ENCODE peak calls at places on chromosome 21, in ten cellular contexts. One of them, this sample, is unnamed.

GRCh38 chr21:18170829-18171228 is 73.8 kb upstream of the CHODL start:
- DNase-seq in AG04450: no peak
- DNase-seq in OCI-LY7: no peak
- DNase-seq in psoas muscle: no peak
- DNase-seq in lower lobe of right lung: no peak
- DNase-seq in body of pancreas: no peak
- DNase-seq in GM12878: no peak
- DNase-seq in choroid plexus epithelial cell: no peak
- DNase-seq in GM12865: no peak
- DNase-seq in pancreas: no peak
- DNase-seq in this sample: no peak

GRCh38 chr21:15406791-15407190 is 323.0 kb upstream of the USP25 start:
- DNase-seq in AG04450: no peak
- DNase-seq in OCI-LY7: no peak
- DNase-seq in psoas muscle: no peak
- DNase-seq in lower lobe of right lung: no peak
- DNase-seq in body of pancreas: peak; percentile 14
- DNase-seq in GM12878: no peak
- DNase-seq in choroid plexus epithelial cell: no peak
- DNase-seq in GM12865: no peak
- DNase-seq in pancreas: no peak
- DNase-seq in this sample: peak; percentile 10

GRCh38 chr21:32412998-32413504 is 545 bp downstream of the EVA1C start:
- DNase-seq in AG04450: no peak
- DNase-seq in OCI-LY7: no peak
- DNase-seq in psoas muscle: peak; percentile 68
- DNase-seq in lower lobe of right lung: peak; percentile 80
- DNase-seq in body of pancreas: peak; percentile 50
- DNase-seq in GM12878: no peak
- DNase-seq in choroid plexus epithelial cell: no peak
- DNase-seq in GM12865: no peak
- DNase-seq in pancreas: peak; percentile 64
- DNase-seq in this sample: no peak

GRCh38 chr21:33951276-33952178 is 35.9 kb upstream of the ATP5PO start:
- DNase-seq in AG04450: no peak
- DNase-seq in OCI-LY7: peak; percentile 18
- DNase-seq in psoas muscle: no peak
- DNase-seq in lower lobe of right lung: no peak
- DNase-seq in body of pancreas: no peak
- DNase-seq in GM12878: peak; percentile 45
- DNase-seq in choroid plexus epithelial cell: peak; percentile 88
- DNase-seq in GM12865: peak; percentile 63
- DNase-seq in pancreas: no peak
- DNase-seq in this sample: no peak

GRCh38 chr21:46435786-46436227 is 22.9 kb upstream of the DIP2A start:
- DNase-seq in AG04450: no peak
- DNase-seq in OCI-LY7: no peak
- DNase-seq in psoas muscle: peak; percentile 49
- DNase-seq in lower lobe of right lung: peak; percentile 34
- DNase-seq in body of pancreas: no peak
- DNase-seq in GM12878: no peak
- DNase-seq in choroid plexus epithelial cell: no peak
- DNase-seq in GM12865: no peak
- DNase-seq in pancreas: no peak
- DNase-seq in this sample: no peak

GRCh38 chr21:31181089-31181757 is 142.9 kb upstream of the KRTAP19-8 start:
- DNase-seq in AG04450: no peak
- DNase-seq in OCI-LY7: no peak
- DNase-seq in psoas muscle: no peak
- DNase-seq in lower lobe of right lung: no peak
- DNase-seq in body of pancreas: no peak
- DNase-seq in GM12878: no peak
- DNase-seq in choroid plexus epithelial cell: no peak
- DNase-seq in GM12865: no peak
- DNase-seq in pancreas: no peak
- DNase-seq in this sample: no peak

GRCh38 chr21:21196087-21196486 is 197.9 kb downstream of the NCAM2 start:
- DNase-seq in AG04450: no peak
- DNase-seq in OCI-LY7: no peak
- DNase-seq in psoas muscle: no peak
- DNase-seq in lower lobe of right lung: no peak
- DNase-seq in body of pancreas: no peak
- DNase-seq in GM12878: no peak
- DNase-seq in choroid plexus epithelial cell: peak; percentile 74
- DNase-seq in GM12865: no peak
- DNase-seq in pancreas: no peak
- DNase-seq in this sample: no peak

GRCh38 chr21:45985471-45986315 is 4.1 kb downstream of the COL6A1 start:
- DNase-seq in AG04450: no peak
- DNase-seq in OCI-LY7: no peak
- DNase-seq in psoas muscle: peak; percentile 33
- DNase-seq in lower lobe of right lung: peak; percentile 43
- DNase-seq in body of pancreas: peak; percentile 9
- DNase-seq in GM12878: no peak
- DNase-seq in choroid plexus epithelial cell: no peak
- DNase-seq in GM12865: no peak
- DNase-seq in pancreas: peak; percentile 48
- DNase-seq in this sample: no peak

GRCh38 chr21:16040601-16041000 is 310.8 kb downstream of the USP25 start:
- DNase-seq in AG04450: no peak
- DNase-seq in OCI-LY7: no peak
- DNase-seq in psoas muscle: no peak
- DNase-seq in lower lobe of right lung: no peak
- DNase-seq in body of pancreas: no peak
- DNase-seq in GM12878: no peak
- DNase-seq in choroid plexus epithelial cell: peak; percentile 19
- DNase-seq in GM12865: no peak
- DNase-seq in pancreas: no peak
- DNase-seq in this sample: no peak

GRCh38 chr21:29938968-29939858 is 583 bp downstream of the GRIK1 start:
- DNase-seq in AG04450: no peak
- DNase-seq in OCI-LY7: no peak
- DNase-seq in psoas muscle: no peak
- DNase-seq in lower lobe of right lung: no peak
- DNase-seq in body of pancreas: no peak
- DNase-seq in GM12878: no peak
- DNase-seq in choroid plexus epithelial cell: peak; percentile 12
- DNase-seq in GM12865: no peak
- DNase-seq in pancreas: peak; percentile 64
- DNase-seq in this sample: no peak

GRCh38 chr21:32803651-32804050 is 32.1 kb upstream of the PAXBP1 start:
- DNase-seq in AG04450: no peak
- DNase-seq in OCI-LY7: no peak
- DNase-seq in psoas muscle: no peak
- DNase-seq in lower lobe of right lung: no peak
- DNase-seq in body of pancreas: no peak
- DNase-seq in GM12878: no peak
- DNase-seq in choroid plexus epithelial cell: peak; percentile 64
- DNase-seq in GM12865: no peak
- DNase-seq in pancreas: no peak
- DNase-seq in this sample: no peak

GRCh38 chr21:39867198-39867650 is at the start of gene PCP4:
- DNase-seq in AG04450: no peak
- DNase-seq in OCI-LY7: peak; percentile 39
- DNase-seq in psoas muscle: no peak
- DNase-seq in lower lobe of right lung: peak; percentile 59
- DNase-seq in body of pancreas: peak; percentile 58
- DNase-seq in GM12878: no peak
- DNase-seq in choroid plexus epithelial cell: peak; percentile 41
- DNase-seq in GM12865: peak; percentile 53
- DNase-seq in pancreas: peak; percentile 80
- DNase-seq in this sample: peak; percentile 10

GRCh38 chr21:23853796-23854379 is 1753.4 kb downstream of the MRPL39 start:
- DNase-seq in AG04450: peak; percentile 7
- DNase-seq in OCI-LY7: peak; percentile 2
- DNase-seq in psoas muscle: no peak
- DNase-seq in lower lobe of right lung: no peak
- DNase-seq in body of pancreas: no peak
- DNase-seq in GM12878: no peak
- DNase-seq in choroid plexus epithelial cell: peak; percentile 12
- DNase-seq in GM12865: peak; percentile 15
- DNase-seq in pancreas: no peak
- DNase-seq in this sample: peak; percentile 36

GRCh38 chr21:42469272-42469671 is 26.8 kb downstream of the RSPH1 start:
- DNase-seq in AG04450: no peak
- DNase-seq in OCI-LY7: peak; percentile 65
- DNase-seq in psoas muscle: no peak
- DNase-seq in lower lobe of right lung: no peak
- DNase-seq in body of pancreas: no peak
- DNase-seq in GM12878: peak; percentile 77
- DNase-seq in choroid plexus epithelial cell: no peak
- DNase-seq in GM12865: peak; percentile 78
- DNase-seq in pancreas: no peak
- DNase-seq in this sample: no peak

GRCh38 chr21:42467613-42467983 is 28.4 kb downstream of the RSPH1 start:
- DNase-seq in AG04450: no peak
- DNase-seq in OCI-LY7: no peak
- DNase-seq in psoas muscle: no peak
- DNase-seq in lower lobe of right lung: no peak
- DNase-seq in body of pancreas: no peak
- DNase-seq in GM12878: no peak
- DNase-seq in choroid plexus epithelial cell: no peak
- DNase-seq in GM12865: no peak
- DNase-seq in pancreas: no peak
- DNase-seq in this sample: no peak

GRCh38 chr21:42468511-42469131 is 27.4 kb downstream of the RSPH1 start:
- DNase-seq in AG04450: no peak
- DNase-seq in OCI-LY7: no peak
- DNase-seq in psoas muscle: no peak
- DNase-seq in lower lobe of right lung: no peak
- DNase-seq in body of pancreas: no peak
- DNase-seq in GM12878: no peak
- DNase-seq in choroid plexus epithelial cell: no peak
- DNase-seq in GM12865: no peak
- DNase-seq in pancreas: no peak
- DNase-seq in this sample: peak; percentile 88

GRCh38 chr21:42465008-42465878 is 30.8 kb downstream of the RSPH1 start:
- DNase-seq in AG04450: no peak
- DNase-seq in OCI-LY7: no peak
- DNase-seq in psoas muscle: no peak
- DNase-seq in lower lobe of right lung: no peak
- DNase-seq in body of pancreas: peak; percentile 32
- DNase-seq in GM12878: peak; percentile 76
- DNase-seq in choroid plexus epithelial cell: peak; percentile 93
- DNase-seq in GM12865: peak; percentile 78
- DNase-seq in pancreas: no peak
- DNase-seq in this sample: no peak

GRCh38 chr21:42466700-42467612 is 29.1 kb downstream of the RSPH1 start:
- DNase-seq in AG04450: no peak
- DNase-seq in OCI-LY7: peak; percentile 58
- DNase-seq in psoas muscle: peak; percentile 47
- DNase-seq in lower lobe of right lung: no peak
- DNase-seq in body of pancreas: no peak
- DNase-seq in GM12878: no peak
- DNase-seq in choroid plexus epithelial cell: peak; percentile 38
- DNase-seq in GM12865: peak; percentile 86
- DNase-seq in pancreas: no peak
- DNase-seq in this sample: peak; percentile 48
- TF ChIP-seq CTCF in AG04450: no peak
- TF ChIP-seq CTCF in OCI-LY7: peak; percentile 66
- TF ChIP-seq CTCF in psoas muscle: peak; percentile 34
- TF ChIP-seq CTCF in lower lobe of right lung: peak; percentile 32
- TF ChIP-seq CTCF in body of pancreas: peak; percentile 39
- TF ChIP-seq CTCF in GM12878: peak; percentile 46
- TF ChIP-seq CTCF in choroid plexus epithelial cell: peak; percentile 46
- TF ChIP-seq CTCF in GM12865: peak; percentile 44
- TF ChIP-seq CTCF in pancreas: no peak
- TF ChIP-seq CTCF in this sample: peak; percentile 47

GRCh38 chr21:25572895-25573310 is 34.4 kb downstream of the MRPL39 start:
- DNase-seq in AG04450: no peak
- DNase-seq in OCI-LY7: peak; percentile 56
- DNase-seq in psoas muscle: no peak
- DNase-seq in lower lobe of right lung: no peak
- DNase-seq in body of pancreas: no peak
- DNase-seq in GM12878: peak; percentile 78
- DNase-seq in choroid plexus epithelial cell: peak; percentile 48
- DNase-seq in GM12865: peak; percentile 85
- DNase-seq in pancreas: no peak
- DNase-seq in this sample: no peak
- H3K4me3 ChIP-seq in AG04450: no peak overlapping the region
- H3K4me3 ChIP-seq in OCI-LY7: peak overlapping the region; percentile 45
- H3K4me3 ChIP-seq in psoas muscle: no peak overlapping the region
- H3K4me3 ChIP-seq in lower lobe of right lung: no peak overlapping the region
- H3K4me3 ChIP-seq in body of pancreas: no peak overlapping the region
- H3K4me3 ChIP-seq in GM12878: peak overlapping the region; percentile 14
- H3K4me3 ChIP-seq in choroid plexus epithelial cell: no peak overlapping the region
- H3K4me3 ChIP-seq in GM12865: peak overlapping the region; percentile 97
- H3K4me3 ChIP-seq in pancreas: no peak overlapping the region
- H3K4me3 ChIP-seq in this sample: no peak overlapping the region

GRCh38 chr21:38263493-38263892 is 6.7 kb downstream of the KCNJ15 start:
- DNase-seq in AG04450: no peak
- DNase-seq in OCI-LY7: no peak
- DNase-seq in psoas muscle: no peak
- DNase-seq in lower lobe of right lung: no peak
- DNase-seq in body of pancreas: no peak
- DNase-seq in GM12878: no peak
- DNase-seq in choroid plexus epithelial cell: peak; percentile 65
- DNase-seq in GM12865: no peak
- DNase-seq in pancreas: no peak
- DNase-seq in this sample: no peak
- TF ChIP-seq CTCF in AG04450: no peak
- TF ChIP-seq CTCF in OCI-LY7: no peak
- TF ChIP-seq CTCF in psoas muscle: no peak
- TF ChIP-seq CTCF in lower lobe of right lung: no peak
- TF ChIP-seq CTCF in body of pancreas: no peak
- TF ChIP-seq CTCF in GM12878: no peak
- TF ChIP-seq CTCF in choroid plexus epithelial cell: no peak
- TF ChIP-seq CTCF in GM12865: no peak
- TF ChIP-seq CTCF in pancreas: no peak
- TF ChIP-seq CTCF in this sample: no peak

GRCh38 chr21:44338971-44339910 is at the start of gene CFAP410:
- DNase-seq in AG04450: peak; percentile 89
- DNase-seq in OCI-LY7: peak; percentile 97
- DNase-seq in psoas muscle: peak; percentile 98
- DNase-seq in lower lobe of right lung: peak; percentile 96
- DNase-seq in body of pancreas: peak; percentile 96
- DNase-seq in GM12878: peak; percentile 76
- DNase-seq in choroid plexus epithelial cell: peak; percentile 98
- DNase-seq in GM12865: peak; percentile 98
- DNase-seq in pancreas: peak; percentile 96
- DNase-seq in this sample: peak; percentile 75

GRCh38 chr21:44334637-44335030 is 4.6 kb downstream of the CFAP410 start:
- DNase-seq in AG04450: no peak
- DNase-seq in OCI-LY7: no peak
- DNase-seq in psoas muscle: no peak
- DNase-seq in lower lobe of right lung: no peak
- DNase-seq in body of pancreas: no peak
- DNase-seq in GM12878: no peak
- DNase-seq in choroid plexus epithelial cell: no peak
- DNase-seq in GM12865: no peak
- DNase-seq in pancreas: no peak
- DNase-seq in this sample: no peak

GRCh38 chr21:44335266-44336059 is 3.7 kb downstream of the CFAP410 start:
- DNase-seq in AG04450: no peak
- DNase-seq in OCI-LY7: no peak
- DNase-seq in psoas muscle: no peak
- DNase-seq in lower lobe of right lung: no peak
- DNase-seq in body of pancreas: no peak
- DNase-seq in GM12878: no peak
- DNase-seq in choroid plexus epithelial cell: no peak
- DNase-seq in GM12865: no peak
- DNase-seq in pancreas: no peak
- DNase-seq in this sample: no peak

GRCh38 chr21:44337428-44337827 is 1.8 kb downstream of the CFAP410 start:
- DNase-seq in AG04450: no peak
- DNase-seq in OCI-LY7: no peak
- DNase-seq in psoas muscle: no peak
- DNase-seq in lower lobe of right lung: no peak
- DNase-seq in body of pancreas: no peak
- DNase-seq in GM12878: no peak
- DNase-seq in choroid plexus epithelial cell: peak; percentile 22
- DNase-seq in GM12865: no peak
- DNase-seq in pancreas: no peak
- DNase-seq in this sample: no peak

GRCh38 chr21:44337941-44338895 is 972 bp downstream of the CFAP410 start:
- DNase-seq in AG04450: no peak
- DNase-seq in OCI-LY7: peak; percentile 47
- DNase-seq in psoas muscle: peak; percentile 84
- DNase-seq in lower lobe of right lung: peak; percentile 76
- DNase-seq in body of pancreas: peak; percentile 78
- DNase-seq in GM12878: no peak
- DNase-seq in choroid plexus epithelial cell: peak; percentile 59
- DNase-seq in GM12865: peak; percentile 49
- DNase-seq in pancreas: no peak
- DNase-seq in this sample: no peak
- H3K4me3 ChIP-seq in AG04450: peak overlapping the region; percentile 59
- H3K4me3 ChIP-seq in OCI-LY7: peak overlapping the region; percentile 55
- H3K4me3 ChIP-seq in psoas muscle: peak overlapping the region; percentile 68
- H3K4me3 ChIP-seq in lower lobe of right lung: peak overlapping the region; percentile 52
- H3K4me3 ChIP-seq in body of pancreas: no peak overlapping the region
- H3K4me3 ChIP-seq in GM12878: peak overlapping the region; percentile 51
- H3K4me3 ChIP-seq in choroid plexus epithelial cell: peak overlapping the region; percentile 58
- H3K4me3 ChIP-seq in GM12865: peak overlapping the region; percentile 24
- H3K4me3 ChIP-seq in pancreas: peak overlapping the region; percentile 18
- H3K4me3 ChIP-seq in this sample: peak overlapping the region; percentile 55

This sample was measured in LNCaP clone FGC.